ENCODE peak calls at places on chromosomes 2 and 18, in four cellular contexts. T is K562, V is GM12878, Z is IMR-90. N is an unnamed sample.
A peak's percentile ranks its signal among the peaks of the same experiment; 100 is the strongest.

GRCh38 chr2:62814132-62814531 is 108.6 kb downstream of the EHBP1 start:
- DNase-seq in T (peak; percentile 12), V (no peak), Z (peak; percentile 76), N (no peak)

GRCh38 chr2:231336700-231337099 is 58.8 kb upstream of the B3GNT7 start:
- DNase-seq in T (no peak), V (no peak), Z (no peak), N (no peak)

GRCh38 chr2:217902281-217903141 is 100.3 kb downstream of the TNS1 start:
- DNase-seq in T (peak; percentile 46), V (no peak), Z (peak; percentile 88), N (peak; percentile 81)

GRCh38 chr2:33083671-33084387 is 137.1 kb downstream of the LTBP1 start:
- DNase-seq in T (no peak), V (no peak), Z (no peak), N (no peak)

GRCh38 chr18:10530852-10531251 is 5.0 kb downstream of the NAPG start:
- DNase-seq in T (peak; percentile 58), V (no peak), Z (no peak), N (no peak)

GRCh38 chr2:69437751-69438154 is 518 bp upstream of the NFU1 start:
- DNase-seq in T (no peak), V (no peak), Z (no peak), N (no peak)

GRCh38 chr2:224754129-224754528 is 38.0 kb upstream of the CCDC195 start:
- DNase-seq in T (no peak), V (no peak), Z (peak; percentile 57), N (no peak)

GRCh38 chr2:238143239-238143951 is 4.9 kb downstream of the KLHL30 start:
- DNase-seq in T (no peak), V (no peak), Z (peak; percentile 47), N (no peak)

GRCh38 chr18:64201781-64202180 is 52.9 kb upstream of the LINC00305 start:
- DNase-seq in T (no peak), V (no peak), Z (no peak), N (no peak)

GRCh38 chr2:156339110-156339847 is 6.8 kb upstream of the NR4A2 start:
- DNase-seq in T (no peak), V (no peak), Z (no peak), N (no peak)

GRCh38 chr2:20113986-20114938 is 62.8 kb upstream of the LAPTM4A start:
- DNase-seq in T (no peak), V (no peak), Z (no peak), N (peak; percentile 92)
- TF ChIP-seq FOS in T (no peak), V (no peak), Z (no peak), N (no peak)

GRCh38 chr2:193348055-193348454 is 1153.3 kb upstream of the TMEFF2 start:
- DNase-seq in T (no peak), V (no peak), Z (no peak), N (no peak)
- H3K4me1 ChIP-seq in T (no peaks in the 10 kb centered on the region), V (no peaks in the 10 kb centered on the region), Z (no peaks in the 10 kb centered on the region), N (no peaks in the 10 kb centered on the region)

GRCh38 chr2:72024451-72025175 is 123.0 kb downstream of the CYP26B1 start:
- DNase-seq in T (no peak), V (no peak), Z (no peak), N (no peak)
- TF ChIP-seq FOS in T (no peak), V (no peak), Z (no peak), N (no peak)

GRCh38 chr2:71923887-71924533 is 223.7 kb downstream of the CYP26B1 start:
- DNase-seq in T (peak; percentile 72), V (peak; percentile 2), Z (peak; percentile 65), N (peak; percentile 66)

GRCh38 chr2:71922091-71922490 is 225.6 kb downstream of the CYP26B1 start:
- DNase-seq in T (no peak), V (no peak), Z (no peak), N (no peak)

GRCh38 chr2:71925268-71926097 is 222.2 kb downstream of the CYP26B1 start:
- DNase-seq in T (no peak), V (no peak), Z (no peak), N (no peak)

GRCh38 chr2:71923143-71923525 is 224.5 kb downstream of the CYP26B1 start:
- DNase-seq in T (no peak), V (no peak), Z (no peak), N (no peak)

DNA sequence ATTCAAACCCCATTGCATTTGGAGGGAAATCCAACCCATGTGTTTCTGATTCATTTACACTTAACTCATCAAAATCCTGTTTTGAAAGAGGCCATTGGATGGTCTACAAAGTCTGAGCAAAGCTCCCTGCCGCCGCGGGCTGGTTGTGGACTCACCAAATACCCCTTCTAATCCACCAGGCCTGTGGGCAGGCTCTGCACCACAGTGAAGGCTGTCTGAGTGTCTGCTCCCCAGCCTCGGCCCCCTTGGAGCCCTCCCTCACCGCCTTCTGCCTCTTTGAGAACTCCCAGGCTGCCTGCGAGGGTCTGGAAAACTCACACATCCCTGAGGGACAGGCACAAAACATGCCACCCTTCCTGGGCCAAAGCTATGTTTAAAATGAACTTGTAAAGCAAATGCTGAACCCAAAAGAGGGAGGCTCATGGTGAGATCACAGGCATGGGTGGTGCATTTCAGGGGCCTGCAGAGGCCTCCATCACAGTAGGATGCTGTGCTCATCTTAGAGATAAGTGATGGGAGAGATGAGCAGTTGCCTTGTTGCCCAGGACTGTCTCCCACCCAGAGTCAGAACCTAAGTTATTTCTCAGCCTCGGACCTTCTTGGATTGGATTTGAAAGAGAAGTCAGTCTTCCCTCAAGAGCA is 225.0 kb downstream of the CYP26B1 start:
- DNase-seq in T (no peak), V (no peak), Z (no peak), N (no peak)
- H3K4me1 ChIP-seq in T (no peaks in the 10 kb centered on the region), V (no peaks in the 10 kb centered on the region), Z (no peaks in the 10 kb centered on the region), N (no peaks in the 10 kb centered on the region)

GRCh38 chr2:50661682-50662081 is 370.2 kb downstream of the NRXN1 start:
- DNase-seq in T (no peak), V (no peak), Z (no peak), N (no peak)

GRCh38 chr2:50658883-50659282 is 373.0 kb downstream of the NRXN1 start:
- DNase-seq in T (no peak), V (no peak), Z (peak; percentile 4), N (no peak)
- TF ChIP-seq FOS in T (no peak), V (no peak), Z (no peak), N (no peak)

DNA sequence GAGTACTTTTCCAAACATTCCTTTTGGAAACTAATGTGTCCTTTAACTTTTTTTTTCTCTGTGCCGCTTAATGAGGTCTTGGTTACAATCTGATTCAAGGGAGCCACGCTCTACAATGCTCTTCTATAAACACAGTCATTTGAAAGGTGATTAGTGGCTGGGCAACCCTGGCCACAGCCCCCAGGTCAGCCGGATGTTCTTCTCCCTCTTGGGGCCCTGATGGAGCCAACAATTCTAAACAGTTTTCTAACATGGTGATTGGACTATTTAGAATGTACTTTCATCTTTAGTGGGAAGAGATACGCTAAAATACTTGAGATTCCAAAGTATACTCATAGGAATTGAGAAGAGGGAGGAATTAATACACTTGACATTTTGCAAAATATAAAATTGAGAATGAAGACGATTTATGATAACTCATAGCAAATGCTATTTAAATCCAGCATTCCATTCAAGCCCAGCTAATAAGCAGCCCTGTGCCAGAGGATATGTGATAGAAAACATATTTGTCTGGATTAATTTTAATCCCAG is 83.7 kb upstream of the MBOAT2 start:
- DNase-seq in T (no peak), V (no peak), Z (peak; percentile 36), N (no peak)
- H3K4me1 ChIP-seq in T (no peaks in the 10 kb centered on the region), V (no peaks in the 10 kb centered on the region), Z (peaks cover 9% of the 10 kb centered on the region), N (no peaks in the 10 kb centered on the region)

GRCh38 chr2:161981679-161982300 is 92.2 kb downstream of the DPP4 start:
- DNase-seq in T (no peak), V (no peak), Z (no peak), N (no peak)

GRCh38 chr2:161982548-161982947 is 91.5 kb downstream of the DPP4 start:
- DNase-seq in T (no peak), V (no peak), Z (no peak), N (no peak)

GRCh38 chr2:161983896-161984295 is 90.1 kb downstream of the DPP4 start:
- DNase-seq in T (no peak), V (no peak), Z (peak; percentile 86), N (no peak)

GRCh38 chr2:161981016-161981415 is 93.0 kb downstream of the DPP4 start:
- DNase-seq in T (no peak), V (no peak), Z (no peak), N (no peak)

DNA sequence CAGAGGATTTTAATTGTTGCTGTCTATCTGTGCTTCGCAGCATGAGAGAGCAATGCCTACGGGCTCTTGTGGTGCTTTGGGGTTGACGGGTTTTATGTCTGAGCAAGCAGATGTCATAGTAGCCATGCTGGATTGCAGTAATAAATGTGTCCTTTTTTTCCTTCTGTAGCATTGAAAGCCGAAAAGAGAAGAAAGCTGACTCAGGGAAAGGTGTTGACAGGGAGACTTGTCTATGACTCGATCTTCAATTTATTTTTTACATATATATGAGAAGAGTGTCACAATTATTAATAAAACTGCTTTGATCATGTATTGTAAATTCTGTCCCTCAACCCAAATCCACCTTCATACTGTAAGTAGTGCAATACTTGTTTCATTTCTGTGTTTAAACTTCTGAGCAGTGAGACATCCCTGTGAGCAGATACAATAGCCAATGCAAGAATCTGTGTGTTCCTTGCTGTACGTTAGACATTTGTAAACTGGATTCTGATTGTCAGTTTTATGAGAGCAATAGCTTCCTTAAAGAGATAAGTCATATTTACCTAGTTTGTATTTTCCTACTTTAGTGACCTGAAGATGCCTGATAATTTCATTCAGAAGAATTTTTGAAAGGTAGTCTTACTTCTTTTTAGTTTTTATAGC is 90.9 kb downstream of the DPP4 start:
- DNase-seq in T (no peak), V (no peak), Z (peak; percentile 28), N (no peak)
- TF ChIP-seq FOS in T (no peak), V (no peak), Z (no peak), N (no peak)

GRCh38 chr18:8616026-8616401 is 6.8 kb downstream of the RAB12 start:
- DNase-seq in T (no peak), V (no peak), Z (no peak), N (no peak)
- H3K4me1 ChIP-seq in T (peaks cover 22% of the 10 kb centered on the region), V (peaks cover 6% of the 10 kb centered on the region), Z (peaks cover 16% of the 10 kb centered on the region), N (peaks cover 6% of the 10 kb centered on the region)

N was measured in endothelial cell of umbilical vein.